ENCODE peak calls at places on chromosomes 1 and 21, in four cellular contexts. X, H, L and N are unnamed samples.

GRCh38 chr1:1217621-1218523 is 3.9 kb upstream of the TNFRSF4 start:
- DNase-seq in X (no peak), H (no peak), L (no peak), N (no peak)

GRCh38 chr1:151311589-151312331 is 15.5 kb downstream of the PI4KB start:
- DNase-seq in X (peak), H (peak), L (no peak), N (no peak)

GRCh38 chr1:223504741-223505140 is 111.5 kb downstream of the CCDC185 start:
- DNase-seq in X (no peak), H (no peak), L (no peak), N (no peak)

GRCh38 chr1:155086856-155087535 is 8.4 kb downstream of the EFNA3 start:
- DNase-seq in X (no peak), H (no peak), L (peak), N (no peak)

GRCh38 chr1:228007054-228007800 is 429 bp downstream of the WNT3A start:
- DNase-seq in X (no peak), H (no peak), L (no peak), N (no peak)

GRCh38 chr1:240285541-240285940 is 193.9 kb downstream of the FMN2 start:
- DNase-seq in X (no peak), H (no peak), L (no peak), N (no peak)

GRCh38 chr1:158679289-158679688 is 7.2 kb downstream of the SPTA1 start:
- DNase-seq in X (no peak), H (no peak), L (no peak), N (no peak)

GRCh38 chr1:29156543-29157268 is 25.0 kb downstream of the SRSF4 start:
- DNase-seq in X (peak), H (no peak), L (no peak), N (no peak)

GRCh38 chr1:56911098-56911497 is 54.7 kb downstream of the C8B start:
- DNase-seq in X (no peak), H (peak), L (no peak), N (no peak)

GRCh38 chr1:58976294-58976693 is 192.4 kb upstream of the JUN start:
- DNase-seq in X (no peak), H (no peak), L (no peak), N (no peak)

GRCh38 chr1:193118803-193119730 is 2.8 kb upstream of the CDC73 start:
- DNase-seq in X (no peak), H (no peak), L (no peak), N (no peak)

GRCh38 chr21:44371596-44371995 is 18.2 kb downstream of the TRPM2 start:
- DNase-seq in X (no peak), H (no peak), L (no peak), N (no peak)

GRCh38 chr1:5108740-5109139 is 454.3 kb downstream of the AJAP1 start:
- DNase-seq in X (no peak), H (no peak), L (no peak), N (no peak)

GRCh38 chr1:207499573-207499972 is 3.6 kb downstream of the CR1 start:
- DNase-seq in X (peak), H (peak), L (peak), N (peak)
- TF ChIP-seq ATF3 in X (no peak), H (no peak), L (no peak), N (no peak)

GRCh38 chr21:43289966-43290365 is 121.2 kb downstream of the CRYAA start:
- DNase-seq in X (no peak), H (no peak), L (no peak), N (no peak)

GRCh38 chr21:43292866-43293142 is 124.0 kb downstream of the CRYAA start:
- DNase-seq in X (no peak), H (no peak), L (no peak), N (no peak)

GRCh38 chr21:43290529-43291346 is 121.9 kb downstream of the CRYAA start:
- DNase-seq in X (no peak), H (no peak), L (no peak), N (no peak)

GRCh38 chr21:43292041-43292865 is 123.4 kb downstream of the CRYAA start:
- DNase-seq in X (no peak), H (no peak), L (no peak), N (no peak)

GRCh38 chr21:43291347-43291950 is 122.6 kb downstream of the CRYAA start:
- DNase-seq in X (no peak), H (no peak), L (no peak), N (no peak)
- TF ChIP-seq HDAC6 in X (no peak), H (no peak), L (no peak), N (no peak)

DNA sequence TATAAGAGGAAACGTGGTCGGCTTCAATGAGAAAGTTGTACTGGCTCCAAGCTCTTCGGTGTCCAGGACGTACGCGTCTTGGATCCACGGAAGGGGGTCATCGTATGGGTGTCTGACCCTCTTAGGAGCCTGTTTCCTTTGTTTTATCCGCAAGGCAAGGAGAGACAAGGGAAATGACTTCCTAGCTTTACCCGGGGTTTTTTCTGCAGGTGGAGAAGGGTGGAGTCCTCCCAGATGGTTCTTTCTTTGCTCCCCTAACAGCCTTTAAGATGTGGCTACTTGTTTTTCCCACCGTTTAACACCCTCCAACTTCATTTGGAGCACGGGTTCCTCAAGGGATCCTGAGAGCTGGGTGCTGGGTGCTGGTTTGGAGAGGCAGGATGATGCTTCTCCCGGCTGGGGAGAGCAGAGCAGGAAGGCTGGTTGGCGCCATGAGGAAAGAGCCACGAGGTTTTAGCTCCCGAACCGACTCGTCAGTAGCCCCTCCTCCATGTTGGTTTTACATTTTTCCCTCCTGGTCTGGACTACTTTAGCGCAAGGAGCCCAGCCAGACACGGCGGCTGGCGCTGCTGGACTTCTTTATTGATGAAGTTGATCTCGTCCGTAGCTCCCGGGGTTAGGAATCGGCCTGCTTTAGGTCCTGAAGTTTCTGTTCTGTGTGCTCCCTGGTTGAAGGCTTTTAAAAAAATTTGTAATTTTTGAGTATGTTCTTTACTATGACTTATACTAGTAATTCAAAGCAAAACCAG is 1.3 kb downstream of the UCK2 start:
- DNase-seq in X (peak), H (peak), L (peak), N (no peak)
- TF ChIP-seq ATF3 in X (no peak), H (no peak), L (no peak), N (no peak)

GRCh38 chr1:61536722-61537121 is 188.2 kb downstream of the TM2D1 start:
- DNase-seq in X (no peak), H (no peak), L (no peak), N (no peak)
- TF ChIP-seq HDAC6 in X (no peak), H (no peak), L (no peak), N (no peak)

GRCh38 chr1:11053758-11054137 is 6.1 kb downstream of the SRM start:
- DNase-seq in X (peak), H (no peak), L (peak), N (no peak)
- TF ChIP-seq ATF3 in X (no peak), H (no peak), L (no peak), N (no peak)